ENCODE peak calls at places on chromosomes 6 and 20, in four cellular contexts. L, R, A and V are unnamed samples.

GRCh38 chr20:63740501-63741353 is 1.2 kb downstream of the SLC2A4RG start:
- DNase-seq in L (peak; percentile 84), R (peak; percentile 88), A (peak; percentile 77), V (peak; percentile 72)

GRCh38 chr6:48916523-48917050 is 546.5 kb downstream of the MMUT start:
- DNase-seq in L (no peak), R (no peak), A (no peak), V (no peak)

GRCh38 chr20:45047581-45048119 is 53.3 kb downstream of the KCNS1 start:
- DNase-seq in L (no peak), R (no peak), A (no peak), V (no peak)

GRCh38 chr20:37990571-37991151 is 42.6 kb downstream of the TTI1 start:
- DNase-seq in L (peak; percentile 91), R (no peak), A (no peak), V (peak; percentile 80)

GRCh38 chr20:38002422-38002821 is 30.8 kb downstream of the TTI1 start:
- DNase-seq in L (no peak), R (no peak), A (no peak), V (no peak)

GRCh38 chr20:21640556-21640955 is 64.9 kb upstream of the PAX1 start:
- DNase-seq in L (peak; percentile 21), R (peak; percentile 82), A (no peak), V (no peak)

GRCh38 chr6:154632121-154632520 is 101.1 kb upstream of the SCAF8 start:
- DNase-seq in L (no peak), R (peak; percentile 14), A (no peak), V (peak; percentile 78)

GRCh38 chr6:150320450-150320849 is 48.4 kb upstream of the IYD start:
- DNase-seq in L (no peak), R (no peak), A (no peak), V (peak; percentile 33)

GRCh38 chr20:4006640-4007039 is 8.7 kb downstream of the RNF24 start:
- DNase-seq in L (no peak), R (no peak), A (peak; percentile 51), V (peak; percentile 49)